ENCODE peak calls at places on chromosomes 2 and 18, in four cellular contexts. W is neuronal stem cell, J is HCT116, A is stomach. R is an unnamed sample.

GRCh38 chr2:161165811-161166210 is 5.6 kb downstream of the TANK start:
- DNase-seq in W (no peak), J (no peak), A (no peak), R (no peak)

GRCh38 chr18:3411854-3412268 is 38.1 kb upstream of the TGIF1 start:
- DNase-seq in W (no peak), J (no peak), A (peak), R (peak)

GRCh38 chr2:45275235-45275805 is 266.1 kb upstream of the SIX2 start:
- DNase-seq in W (no peak), J (no peak), A (no peak), R (no peak)

GRCh38 chr2:174697267-174697666 is 67.0 kb downstream of the CHRNA1 start:
- DNase-seq in W (peak), J (peak), A (peak), R (peak)

GRCh38 chr2:221423212-221423804 is 148.8 kb downstream of the EPHA4 start:
- DNase-seq in W (no peak), J (no peak), A (no peak), R (no peak)

GRCh38 chr18:13574355-13574754 is 152.0 kb downstream of the FAM210A start:
- DNase-seq in W (no peak), J (no peak), A (no peak), R (no peak)

GRCh38 chr2:105858868-105859693 is 114.4 kb downstream of the NCK2 start:
- DNase-seq in W (no peak), J (no peak), A (no peak), R (no peak)

GRCh38 chr18:11259421-11259820 is 110.1 kb upstream of the PIEZO2 start:
- DNase-seq in W (no peak), J (no peak), A (no peak), R (peak)

GRCh38 chr2:38793511-38793910 is 15.5 kb downstream of the GEMIN6 start:
- DNase-seq in W (no peak), J (no peak), A (no peak), R (no peak)

GRCh38 chr2:166592750-166593149 is 98.7 kb upstream of the SCN7A start:
- DNase-seq in W (no peak), J (no peak), A (no peak), R (no peak)

GRCh38 chr2:100285691-100286090 is 36.6 kb downstream of the LONRF2 start:
- DNase-seq in W (no peak), J (peak), A (no peak), R (no peak)

GRCh38 chr18:79059456-79059855 is 9.7 kb upstream of the ATP9B start:
- DNase-seq in W (no peak), J (no peak), A (no peak), R (no peak)

GRCh38 chr2:55357907-55358306 is 61.7 kb downstream of the CCDC88A start:
- DNase-seq in W (no peak), J (no peak), A (no peak), R (no peak)

GRCh38 chr2:200296118-200296517 is 10.4 kb upstream of the SPATS2L start:
- DNase-seq in W (no peak), J (no peak), A (no peak), R (no peak)

GRCh38 chr2:231308631-231309414 is 86.7 kb upstream of the B3GNT7 start:
- DNase-seq in W (no peak), J (no peak), A (no peak), R (no peak)

GRCh38 chr2:220065581-220065980 is 438.2 kb downstream of the SLC4A3 start:
- DNase-seq in W (no peak), J (no peak), A (no peak), R (no peak)

GRCh38 chr2:74856004-74856578 is 22.2 kb downstream of the HK2 start:
- DNase-seq in W (no peak), J (no peak), A (peak), R (peak)

GRCh38 chr2:95297088-95297487 is at the start of gene KCNIP3:
- DNase-seq in W (no peak), J (no peak), A (peak), R (no peak)

GRCh38 chr2:179302764-179303561 is 38.3 kb upstream of the SESTD1 start:
- DNase-seq in W (no peak), J (no peak), A (no peak), R (no peak)

GRCh38 chr2:48110497-48110896 is 204.2 kb upstream of the FBXO11 start:
- DNase-seq in W (no peak), J (no peak), A (no peak), R (no peak)

GRCh38 chr18:48629730-48630324 is 91.0 kb downstream of the CTIF start:
- DNase-seq in W (no peak), J (peak), A (no peak), R (no peak)

GRCh38 chr18:63298393-63299015 is 21.1 kb downstream of the BCL2 start:
- DNase-seq in W (no peak), J (no peak), A (no peak), R (no peak)

GRCh38 chr2:173075056-173075780 is 428 bp upstream of the MAP3K20 start:
- DNase-seq in W (no peak), J (no peak), A (no peak), R (no peak)

GRCh38 chr2:74522516-74522915 is 3.5 kb downstream of the DQX1 start:
- DNase-seq in W (no peak), J (no peak), A (no peak), R (no peak)

GRCh38 chr2:66478729-66479316 is 43.9 kb downstream of the MEIS1 start:
- DNase-seq in W (no peak), J (no peak), A (no peak), R (no peak)

GRCh38 chr18:2716394-2717326 is 61.1 kb downstream of the SMCHD1 start:
- DNase-seq in W (no peak), J (no peak), A (no peak), R (no peak)

GRCh38 chr2:31318360-31319336 is 84.7 kb downstream of the EHD3 start:
- DNase-seq in W (no peak), J (no peak), A (no peak), R (no peak)

GRCh38 chr2:18396328-18396727 is 164.1 kb downstream of the RDH14 start:
- DNase-seq in W (no peak), J (no peak), A (no peak), R (no peak)

GRCh38 chr2:161557538-161557937 is 66.7 kb upstream of the SLC4A10 start:
- DNase-seq in W (no peak), J (no peak), A (no peak), R (no peak)

GRCh38 chr2:237700583-237701032 is 73.2 kb downstream of the LRRFIP1 start:
- DNase-seq in W (no peak), J (no peak), A (no peak), R (no peak)

GRCh38 chr2:8684421-8684884 is 2.6 kb downstream of the ID2 start:
- DNase-seq in W (peak), J (peak), A (no peak), R (no peak)

GRCh38 chr2:71884303-71885042 is 263.2 kb downstream of the CYP26B1 start:
- DNase-seq in W (no peak), J (no peak), A (no peak), R (no peak)

GRCh38 chr2:162293122-162293781 is 25.2 kb downstream of the IFIH1 start:
- DNase-seq in W (no peak), J (no peak), A (no peak), R (no peak)

GRCh38 chr2:109365131-109365530 is 236.1 kb downstream of the SH3RF3 start:
- DNase-seq in W (no peak), J (no peak), A (peak), R (no peak)

DNA sequence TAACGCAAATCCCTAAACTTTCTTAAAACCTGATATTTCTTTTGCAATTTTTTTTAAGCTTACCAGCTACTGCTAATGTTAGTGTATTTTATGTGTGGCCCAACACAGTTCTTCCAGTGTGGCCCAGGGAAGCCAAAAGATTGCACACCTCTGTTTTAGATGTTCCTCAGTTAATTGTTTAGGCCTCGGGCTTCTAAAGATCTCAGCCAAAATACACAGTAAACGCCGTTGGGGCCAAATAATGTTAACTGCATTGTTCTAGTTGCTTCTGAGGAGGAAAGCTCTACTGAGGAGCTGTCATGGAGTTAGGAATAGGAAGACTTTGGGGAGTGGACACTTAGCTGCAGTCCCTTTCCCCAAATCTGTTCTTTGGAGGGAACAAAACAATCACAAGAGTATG is 2.0 kb downstream of the HSPE1 start:
- DNase-seq in W (no peak), J (no peak), A (no peak), R (no peak)
- H3K27ac ChIP-seq in W (no peak), J (peak), A (peak), R (no peak)

DNA sequence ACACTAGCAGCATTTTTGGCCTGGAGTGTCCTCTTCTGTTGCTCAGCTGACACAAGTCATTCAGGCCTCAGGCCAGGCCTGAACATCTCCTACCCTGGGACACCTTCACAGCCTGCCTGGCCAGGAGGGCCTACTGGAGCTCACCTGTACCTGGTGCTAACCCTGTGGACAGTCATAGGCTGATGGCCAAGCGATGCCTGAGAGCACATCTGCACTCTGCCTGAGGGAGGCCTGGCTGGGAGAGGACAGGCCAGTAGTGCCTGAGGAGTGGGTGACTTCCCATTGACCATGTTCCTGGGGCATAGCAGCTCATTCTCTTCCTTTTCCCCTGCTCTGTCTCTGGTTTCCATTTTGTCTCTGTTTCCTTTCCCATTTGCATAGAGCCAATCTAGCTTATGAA is 149.5 kb upstream of the HS6ST1 start:
- DNase-seq in W (no peak), J (no peak), A (no peak), R (peak)
- H3K27ac ChIP-seq in W (no peak), J (no peak), A (no peak), R (no peak)

DNA sequence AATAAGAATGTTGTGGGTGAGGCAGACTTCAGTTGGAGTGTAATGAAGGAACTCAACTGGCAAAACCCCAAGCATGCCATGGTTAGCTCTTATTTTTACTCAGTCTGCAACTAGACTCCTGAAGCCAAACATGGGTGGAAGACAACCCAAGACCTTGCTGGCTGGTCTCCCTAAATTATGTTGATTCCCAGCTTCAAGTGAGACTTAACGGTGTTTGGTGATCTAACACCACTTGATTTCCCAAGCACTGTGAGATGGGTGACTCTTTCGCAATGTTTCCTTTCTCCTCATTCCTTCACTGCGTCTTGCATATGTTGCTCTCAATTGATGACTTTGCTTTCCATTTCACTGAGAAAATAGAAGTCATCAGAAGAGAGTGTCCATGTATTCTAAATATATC is 693.1 kb downstream of the DCC start:
- DNase-seq in W (no peak), J (no peak), A (no peak), R (no peak)
- H3K27ac ChIP-seq in W (no peak), J (no peak), A (no peak), R (no peak)

DNA sequence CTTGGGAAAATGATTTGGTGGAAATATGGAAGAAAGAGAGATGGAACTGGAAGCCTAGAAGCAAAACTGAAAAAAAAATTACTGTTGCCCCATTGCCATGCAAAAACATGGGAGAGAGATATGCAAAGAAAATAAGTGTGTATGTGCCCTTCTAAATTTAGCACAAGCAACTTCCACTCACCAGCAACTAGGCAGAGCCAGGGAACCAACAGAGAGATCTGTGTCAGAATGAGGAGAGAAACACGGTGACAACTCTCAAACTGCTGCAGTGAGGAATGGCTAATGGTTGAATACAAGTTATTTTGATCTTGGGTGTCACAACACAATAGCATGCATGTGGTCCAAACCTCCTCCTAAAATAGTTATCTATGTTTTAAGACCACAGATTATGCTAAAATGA is 10.9 kb downstream of the DSC2 start:
- DNase-seq in W (no peak), J (no peak), A (no peak), R (no peak)
- H3K27ac ChIP-seq in W (no peak), J (no peak), A (no peak), R (no peak)

GRCh38 chr2:68936462-68936861 is 16.2 kb downstream of the GKN2 start:
- DNase-seq in W (no peak), J (no peak), A (no peak), R (no peak)
- H3K27ac ChIP-seq in W (no peak), J (no peak), A (no peak), R (no peak)

GRCh38 chr18:74148543-74149070 is 284 bp downstream of the TIMM21 start:
- DNase-seq in W (no peak), J (no peak), A (no peak), R (no peak)
- H3K27ac ChIP-seq in W (no peak), J (peak), A (peak), R (peak)

GRCh38 chr2:64540615-64541014 is 16.5 kb downstream of the AFTPH start:
- DNase-seq in W (no peak), J (no peak), A (no peak), R (no peak)

GRCh38 chr2:64541547-64541946 is 17.4 kb downstream of the AFTPH start:
- DNase-seq in W (no peak), J (no peak), A (no peak), R (no peak)

GRCh38 chr2:64542071-64543005 is 18.2 kb downstream of the AFTPH start:
- DNase-seq in W (no peak), J (no peak), A (no peak), R (no peak)

GRCh38 chr2:64537991-64538390 is 13.9 kb downstream of the AFTPH start:
- DNase-seq in W (no peak), J (no peak), A (no peak), R (no peak)

GRCh38 chr2:64538764-64539433 is 14.8 kb downstream of the AFTPH start:
- DNase-seq in W (no peak), J (no peak), A (no peak), R (no peak)
- H3K27ac ChIP-seq in W (no peak), J (no peak), A (peak), R (no peak)